ENCODE peak calls at places on chromosomes 5 and 9, in nine cellular contexts. M, R, F, C, Y, P, S, J and A are unnamed samples.

GRCh38 chr5:139426222-139426885 is 13.0 kb downstream of the DNAJC18 start:
- DNase-seq in F (no peak), J (no peak), M (no peak), S (no peak), R (no peak), C (no peak), P (no peak), Y (no peak), A (no peak)

GRCh38 chr9:132983814-132984201 is 5.3 kb downstream of the GFI1B start:
- DNase-seq in R (no peak), P (no peak), Y (no peak), M (no peak), S (no peak), F (no peak), J (no peak), C (no peak), A (no peak)

GRCh38 chr5:32095261-32095671 is 78.9 kb downstream of the GOLPH3 start:
- DNase-seq in F (no peak), P (no peak), Y (no peak), M (no peak), J (no peak), R (no peak), C (peak), S (no peak), A (no peak)

GRCh38 chr9:7237473-7238243 is 479.9 kb downstream of the KDM4C start:
- DNase-seq in Y (no peak), R (no peak), S (no peak), F (no peak), P (no peak), C (no peak), J (no peak), M (no peak), A (no peak)

GRCh38 chr9:16417101-16417500 is 453.4 kb downstream of the BNC2 start:
- DNase-seq in P (no peak), R (no peak), C (no peak), Y (peak), J (no peak), M (no peak), F (no peak), S (no peak), A (no peak)

GRCh38 chr9:20684865-20685696 is 1.0 kb downstream of the FOCAD start:
- DNase-seq in F (no peak), J (no peak), M (no peak), S (no peak), R (no peak), C (no peak), Y (no peak), P (no peak), A (no peak)

GRCh38 chr9:79701651-79702050 is 129.9 kb downstream of the TLE4 start:
- DNase-seq in R (no peak), M (peak), C (no peak), F (no peak), Y (no peak), P (no peak), J (no peak), S (no peak), A (peak)

GRCh38 chr5:7878381-7878873 is 9.5 kb downstream of the MTRR start:
- DNase-seq in R (no peak), Y (peak), C (no peak), P (no peak), J (no peak), F (no peak), S (no peak), M (no peak), A (peak)

GRCh38 chr9:130715270-130716077 is 21.9 kb downstream of the EXOSC2 start:
- DNase-seq in M (no peak), R (no peak), P (no peak), C (no peak), Y (no peak), J (no peak), F (no peak), S (no peak), A (no peak)

GRCh38 chr5:142360051-142360498 is 35.3 kb upstream of the SPRY4 start:
- DNase-seq in Y (no peak), C (no peak), S (peak), F (no peak), J (no peak), R (no peak), P (no peak), M (no peak), A (no peak)

GRCh38 chr9:114855488-114855887 is 49.6 kb upstream of the TNFSF15 start:
- DNase-seq in P (no peak), S (no peak), J (no peak), M (no peak), C (no peak), R (no peak), F (no peak), Y (no peak), A (no peak)

GRCh38 chr5:57215629-57216195 is 41.9 kb downstream of the GPBP1 start:
- DNase-seq in R (no peak), F (no peak), Y (no peak), C (no peak), P (no peak), M (no peak), S (no peak), J (no peak), A (no peak)

GRCh38 chr9:93003552-93004407 is 54.7 kb upstream of the SUSD3 start:
- DNase-seq in F (no peak), J (peak), M (peak), Y (peak), P (no peak), R (peak), S (no peak), C (peak), A (peak)

GRCh38 chr5:137263319-137263718 is 235.8 kb downstream of the SPOCK1 start:
- DNase-seq in C (no peak), J (no peak), S (no peak), F (no peak), P (no peak), Y (no peak), R (no peak), M (no peak), A (no peak)

GRCh38 chr5:111997308-111998159 is 240.5 kb upstream of the NREP start:
- DNase-seq in P (no peak), R (no peak), C (no peak), S (peak), Y (no peak), F (no peak), M (no peak), J (peak), A (no peak)

GRCh38 chr9:94945191-94946144 is 219.0 kb downstream of the AOPEP start:
- DNase-seq in M (peak), F (peak), J (no peak), R (no peak), Y (no peak), S (no peak), P (no peak), C (no peak), A (no peak)

GRCh38 chr5:128649183-128649582 is 111.1 kb upstream of the FBN2 start:
- DNase-seq in J (no peak), S (no peak), M (no peak), F (no peak), C (no peak), Y (no peak), P (no peak), R (no peak), A (no peak)

GRCh38 chr5:120413706-120414105 is 50.4 kb upstream of the PRR16 start:
- DNase-seq in C (no peak), M (no peak), P (no peak), J (no peak), Y (no peak), S (no peak), F (no peak), R (no peak), A (no peak)

GRCh38 chr9:96350866-96351265 is 32.6 kb downstream of the SLC35D2 start:
- DNase-seq in S (no peak), J (no peak), Y (no peak), P (no peak), M (no peak), C (no peak), R (no peak), F (no peak), A (no peak)

GRCh38 chr5:72109625-72110024 is 2.4 kb downstream of the MAP1B start:
- DNase-seq in P (no peak), Y (no peak), C (no peak), J (no peak), M (no peak), R (no peak), S (no peak), F (no peak), A (no peak)

GRCh38 chr5:72108200-72109050 is 1.1 kb downstream of the MAP1B start:
- DNase-seq in M (peak), J (no peak), Y (no peak), F (peak), S (peak), R (peak), P (no peak), C (no peak), A (peak)

GRCh38 chr5:72109051-72109411 is 1.8 kb downstream of the MAP1B start:
- DNase-seq in Y (no peak), C (no peak), P (no peak), J (no peak), F (no peak), R (no peak), S (no peak), M (no peak), A (no peak)

GRCh38 chr5:72107874-72108199 is 562 bp downstream of the MAP1B start:
- DNase-seq in M (no peak), S (no peak), R (no peak), Y (no peak), J (no peak), F (no peak), P (no peak), C (no peak), A (no peak)

GRCh38 chr5:72110401-72111013 is 3.2 kb downstream of the MAP1B start:
- DNase-seq in F (no peak), Y (no peak), S (no peak), M (no peak), P (no peak), R (no peak), C (no peak), J (no peak), A (no peak)
- TF ChIP-seq POLR2AphosphoS5 in F (no peak), Y (no peak), S (no peak), M (no peak), P (no peak), R (no peak), C (no peak), J (no peak), A (no peak)

DNA sequence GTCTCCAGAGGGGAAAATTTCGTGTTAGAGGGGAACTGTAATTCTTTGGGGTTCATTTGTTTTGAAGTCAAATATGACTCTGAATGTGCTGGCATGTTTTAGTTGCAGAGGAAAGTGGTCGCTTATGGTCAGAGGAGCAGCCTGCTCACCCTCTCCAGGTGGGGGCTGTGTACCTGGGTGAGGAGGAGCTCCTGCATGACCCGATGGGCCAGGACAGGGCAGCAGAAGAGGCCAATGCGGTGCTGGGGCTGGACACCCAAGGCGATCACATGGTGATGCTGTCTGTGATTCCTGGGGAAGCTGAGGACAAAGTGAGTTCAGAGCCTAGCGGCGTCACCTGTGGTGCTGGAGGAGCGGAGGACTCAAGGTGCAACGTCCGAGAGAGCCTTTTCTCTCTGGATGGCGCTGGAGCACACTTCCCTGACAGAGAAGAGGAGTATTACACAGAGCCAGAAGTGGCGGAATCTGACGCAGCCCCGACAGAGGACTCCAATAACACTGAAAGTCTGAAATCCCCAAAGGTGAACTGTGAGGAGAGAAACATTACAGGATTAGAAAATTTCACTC is 13.5 kb downstream of the TXNDC15 start:
- DNase-seq in F (no peak), R (no peak), P (no peak), M (no peak), S (no peak), Y (no peak), C (no peak), J (no peak), A (no peak)
- TF ChIP-seq CTCF in F (no peak), R (no peak), P (no peak), M (no peak), S (no peak), Y (no peak), C (no peak), J (no peak), A (no peak)

GRCh38 chr5:135155616-135156214 is 121.7 kb upstream of the PITX1 start:
- DNase-seq in Y (no peak), S (no peak), J (no peak), R (no peak), F (no peak), P (no peak), C (no peak), M (no peak), A (no peak)

GRCh38 chr5:135158315-135158697 is 124.3 kb upstream of the PITX1 start:
- DNase-seq in P (no peak), J (no peak), M (no peak), S (no peak), C (no peak), F (no peak), Y (no peak), R (no peak), A (no peak)

GRCh38 chr5:135157421-135158314 is 123.6 kb upstream of the PITX1 start:
- DNase-seq in P (no peak), S (no peak), R (no peak), Y (no peak), M (no peak), C (no peak), J (no peak), F (no peak), A (no peak)

GRCh38 chr5:135156337-135156714 is 122.3 kb upstream of the PITX1 start:
- DNase-seq in S (no peak), Y (no peak), M (no peak), R (no peak), J (no peak), P (no peak), F (no peak), C (no peak), A (no peak)

DNA sequence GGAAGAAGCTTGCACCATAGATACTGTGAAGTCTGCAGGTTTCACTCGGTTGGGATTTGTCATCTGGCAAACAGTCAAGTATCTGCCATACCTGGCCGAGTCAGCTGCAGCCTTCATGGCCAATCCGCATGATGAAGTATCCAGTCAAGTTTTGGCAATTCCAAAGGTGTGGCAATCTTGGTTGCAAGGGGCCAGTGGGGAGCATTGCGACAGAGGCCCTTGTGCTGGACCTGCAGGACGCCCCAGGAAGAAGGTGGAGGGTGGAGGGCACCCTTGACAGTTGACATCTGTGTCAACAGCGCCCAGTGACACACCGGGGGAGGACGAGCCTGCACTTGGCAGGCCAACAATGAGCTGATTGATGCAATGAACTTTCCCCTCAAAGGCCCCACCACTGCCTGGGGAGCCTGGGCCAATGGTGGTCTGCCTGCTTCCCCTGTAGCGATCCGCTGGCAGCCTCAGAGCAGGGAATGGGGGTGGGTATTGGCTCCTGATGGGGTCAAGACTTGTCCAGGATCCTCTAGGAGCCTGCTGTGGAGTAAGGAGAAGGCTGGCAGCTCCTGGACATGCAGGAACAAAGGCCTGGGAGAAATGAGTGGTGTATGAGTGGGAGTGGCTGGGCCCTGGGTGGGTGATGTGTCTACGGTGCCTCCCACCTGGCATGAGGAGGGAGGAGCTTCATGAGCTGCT is 122.8 kb upstream of the PITX1 start:
- DNase-seq in S (no peak), J (no peak), C (no peak), R (no peak), Y (no peak), F (no peak), P (no peak), M (no peak), A (peak)
- H3K4me3 ChIP-seq in S (no peak), J (no peak), C (no peak), R (no peak), Y (no peak), F (no peak), P (no peak), M (no peak), A (no peak)

GRCh38 chr9:136137321-136138054 is 18.8 kb upstream of the TMEM250 start:
- DNase-seq in F (no peak), C (peak), M (no peak), P (no peak), J (no peak), R (no peak), S (no peak), Y (no peak), A (no peak)
- TF ChIP-seq POLR2AphosphoS5 in F (no peak), C (no peak), M (no peak), P (no peak), J (no peak), R (no peak), S (no peak), Y (no peak), A (no peak)

DNA sequence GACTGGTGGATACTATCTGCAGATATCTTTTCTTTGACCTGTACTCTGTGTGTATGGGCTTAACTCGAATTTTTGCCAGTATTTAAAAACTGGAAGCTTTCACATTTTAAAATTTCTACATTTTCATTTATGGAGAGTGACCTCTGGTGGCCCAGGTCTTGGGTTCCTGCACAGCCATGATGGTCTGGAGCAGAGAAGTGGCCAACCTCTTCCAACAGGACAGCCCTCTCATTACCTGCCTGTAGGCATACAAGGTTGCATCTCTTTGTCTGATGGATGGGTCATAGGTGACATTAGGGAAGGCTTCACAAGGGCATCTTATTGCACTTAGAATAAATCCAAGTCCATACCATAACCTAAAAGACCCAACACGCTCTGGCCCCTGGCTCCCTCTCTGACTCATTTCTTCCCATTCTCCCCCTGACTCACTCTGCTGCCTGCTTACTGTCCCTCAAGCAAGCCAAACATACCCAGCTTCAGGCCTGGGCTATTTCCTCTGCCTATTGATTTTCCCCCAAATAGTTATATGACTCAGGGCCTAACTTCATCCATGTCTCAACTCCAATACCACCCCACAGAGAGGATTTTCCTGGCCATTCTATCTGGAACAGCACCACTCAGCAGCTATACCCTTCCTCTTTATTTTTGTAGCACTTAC is 113.3 kb upstream of the SLC1A3 start:
- DNase-seq in Y (no peak), S (no peak), C (no peak), J (peak), F (no peak), P (no peak), M (no peak), R (no peak), A (no peak)
- TF ChIP-seq CTCF in Y (no peak), S (no peak), C (no peak), J (peak), F (no peak), P (no peak), M (no peak), R (no peak), A (no peak)

GRCh38 chr5:95715799-95716461 is 15.2 kb upstream of the RHOBTB3 start:
- DNase-seq in S (no peak), M (no peak), F (no peak), C (no peak), J (peak), Y (no peak), P (no peak), R (no peak), A (no peak)
- H3K4me3 ChIP-seq in S (no peak), M (no peak), F (no peak), C (no peak), J (peak), Y (no peak), P (no peak), R (no peak), A (no peak)

GRCh38 chr9:135820661-135821060 is 86.7 kb downstream of the CAMSAP1 start:
- DNase-seq in C (peak), S (peak), F (no peak), M (no peak), Y (no peak), P (no peak), R (no peak), J (no peak), A (no peak)

GRCh38 chr9:135819905-135820304 is 87.4 kb downstream of the CAMSAP1 start:
- DNase-seq in F (no peak), Y (no peak), S (peak), R (no peak), C (no peak), J (no peak), M (no peak), P (no peak), A (no peak)

GRCh38 chr9:135816179-135816970 is 91.0 kb downstream of the CAMSAP1 start:
- DNase-seq in M (no peak), S (no peak), P (no peak), J (no peak), Y (no peak), C (no peak), R (no peak), F (no peak), A (no peak)

GRCh38 chr9:135818718-135819475 is 88.4 kb downstream of the CAMSAP1 start:
- DNase-seq in F (peak), S (peak), M (no peak), C (peak), P (no peak), J (no peak), R (no peak), Y (no peak), A (no peak)

GRCh38 chr9:135817951-135818717 is 89.2 kb downstream of the CAMSAP1 start:
- DNase-seq in Y (no peak), S (peak), C (no peak), M (no peak), P (no peak), J (no peak), R (no peak), F (no peak), A (no peak)
- TF ChIP-seq POLR2AphosphoS5 in Y (no peak), S (no peak), C (no peak), M (no peak), P (no peak), J (no peak), R (no peak), F (no peak), A (no peak)

GRCh38 chr9:110340306-110340705 is 2.6 kb upstream of the TXNDC8 start:
- DNase-seq in P (no peak), F (no peak), J (peak), M (no peak), C (no peak), R (no peak), Y (no peak), S (no peak), A (no peak)
- TF ChIP-seq CTCF in P (peak), F (no peak), J (peak), M (no peak), C (no peak), R (no peak), Y (peak), S (no peak), A (peak)

GRCh38 chr5:175384724-175385552 is 59.0 kb downstream of the DRD1 start:
- DNase-seq in J (no peak), P (no peak), R (no peak), F (no peak), S (no peak), Y (no peak), C (no peak), M (no peak), A (no peak)

GRCh38 chr5:175385691-175386360 is 58.2 kb downstream of the DRD1 start:
- DNase-seq in R (no peak), Y (no peak), S (no peak), F (no peak), J (no peak), P (no peak), C (no peak), M (no peak), A (no peak)

GRCh38 chr5:175387144-175387543 is 56.8 kb downstream of the DRD1 start:
- DNase-seq in F (no peak), Y (no peak), J (no peak), P (no peak), S (no peak), M (no peak), R (no peak), C (no peak), A (no peak)

GRCh38 chr5:175388531-175388930 is 55.5 kb downstream of the DRD1 start:
- DNase-seq in S (no peak), P (no peak), M (no peak), F (no peak), J (no peak), C (no peak), R (no peak), Y (no peak), A (no peak)

GRCh38 chr5:175386526-175386925 is 57.5 kb downstream of the DRD1 start:
- DNase-seq in F (no peak), R (no peak), J (no peak), C (no peak), S (no peak), P (no peak), Y (no peak), M (no peak), A (no peak)
- H3K4me3 ChIP-seq in F (no peak), R (no peak), J (no peak), C (no peak), S (no peak), P (no peak), Y (no peak), M (no peak), A (no peak)

GRCh38 chr5:162801235-162801634 is 636.2 kb upstream of the CCNG1 start:
- DNase-seq in S (no peak), R (no peak), M (no peak), F (no peak), C (no peak), J (no peak), P (no peak), Y (no peak), A (no peak)

GRCh38 chr5:162806195-162806594 is 631.2 kb upstream of the CCNG1 start:
- DNase-seq in R (no peak), P (no peak), J (no peak), Y (no peak), S (no peak), F (no peak), M (no peak), C (no peak), A (no peak)
- TF ChIP-seq POLR2AphosphoS5 in R (no peak), P (no peak), J (no peak), Y (no peak), S (no peak), F (no peak), M (no peak), C (no peak), A (no peak)